ENCODE peak calls at places on chromosomes 12 and 14, in four cellular contexts. S is EL, H is NCI-H2029 treated with DMSO at 0.1 percent for 48 hours, P is NCI-H1417. Y is an unnamed sample.

GRCh38 chr12:111636209-111636928 is 37.3 kb upstream of the ATXN2 start:
- DNase-seq in S (peak; percentile 38), H (no peak), P (no peak), Y (no peak)

GRCh38 chr12:49631336-49631907 is 8.1 kb downstream of the PRPF40B start:
- DNase-seq in S (no peak), H (no peak), P (no peak), Y (no peak)

GRCh38 chr14:52312872-52313492 is 1.1 kb upstream of the PTGER2 start:
- DNase-seq in S (no peak), H (no peak), P (peak; percentile 54), Y (no peak)

GRCh38 chr14:23446291-23446851 is 10.9 kb upstream of the MYH7 start:
- DNase-seq in S (no peak), H (no peak), P (no peak), Y (no peak)

GRCh38 chr12:21828779-21829178 is 54.3 kb upstream of the KCNJ8 start:
- DNase-seq in S (peak; percentile 24), H (no peak), P (no peak), Y (no peak)

GRCh38 chr12:48744251-48745008 is 27.9 kb upstream of the CCNT1 start:
- DNase-seq in S (no peak), H (peak; percentile 25), P (peak; percentile 12), Y (no peak)

GRCh38 chr14:53847057-53847456 is 109.6 kb downstream of the BMP4 start:
- DNase-seq in S (no peak), H (no peak), P (no peak), Y (no peak)

GRCh38 chr14:44316647-44317432 is 190.2 kb downstream of the FSCB start:
- DNase-seq in S (peak; percentile 14), H (peak; percentile 40), P (peak; percentile 58), Y (no peak)

GRCh38 chr12:79983492-79983891 is 48.6 kb upstream of the PPP1R12A start:
- DNase-seq in S (peak; percentile 95), H (peak; percentile 87), P (no peak), Y (no peak)

GRCh38 chr14:50383618-50384225 is 13.0 kb downstream of the CDKL1 start:
- DNase-seq in S (no peak), H (no peak), P (peak; percentile 18), Y (no peak)

GRCh38 chr14:77161011-77161410 is 19.4 kb upstream of the ZDHHC22 start:
- DNase-seq in S (no peak), H (no peak), P (no peak), Y (no peak)

GRCh38 chr14:53365516-53366130 is 212.5 kb upstream of the DDHD1 start:
- DNase-seq in S (no peak), H (no peak), P (no peak), Y (no peak)

GRCh38 chr12:32116897-32117296 is 10.2 kb downstream of the BICD1 start:
- DNase-seq in S (peak; percentile 78), H (no peak), P (no peak), Y (no peak)

GRCh38 chr14:68501621-68502052 is 291.2 kb downstream of the ZFP36L1 start:
- DNase-seq in S (no peak), H (no peak), P (no peak), Y (no peak)

GRCh38 chr14:50225974-50226297 is 5.4 kb downstream of the SOS2 start:
- DNase-seq in S (peak; percentile 9), H (peak; percentile 26), P (peak; percentile 32), Y (no peak)

GRCh38 chr14:91744068-91744480 is 12.2 kb upstream of the CATSPERB start:
- DNase-seq in S (no peak), H (peak; percentile 5), P (no peak), Y (no peak)

GRCh38 chr12:125515887-125516286 is 450.7 kb downstream of the AACS start:
- DNase-seq in S (no peak), H (no peak), P (no peak), Y (no peak)

GRCh38 chr14:105894978-105895881 is 368.8 kb downstream of the TMEM121 start:
- DNase-seq in S (no peak), H (no peak), P (no peak), Y (no peak)

GRCh38 chr12:9708853-9709252 is 24.0 kb downstream of the CLECL1 start:
- DNase-seq in S (no peak), H (no peak), P (no peak), Y (no peak)

GRCh38 chr14:60775296-60775695 is 40.7 kb downstream of the MNAT1 start:
- DNase-seq in S (peak; percentile 84), H (no peak), P (no peak), Y (no peak)

GRCh38 chr12:94265521-94265920 is 117.1 kb downstream of the PLXNC1 start:
- DNase-seq in S (no peak), H (no peak), P (no peak), Y (no peak)

GRCh38 chr14:44912041-44912869 is 49.5 kb downstream of the KLHL28 start:
- DNase-seq in S (no peak), H (no peak), P (peak; percentile 56), Y (no peak)

GRCh38 chr14:100692256-100692655 is 34.4 kb upstream of the DLK1 start:
- DNase-seq in S (peak; percentile 33), H (no peak), P (no peak), Y (no peak)

GRCh38 chr14:49853572-49854375 is 1.2 kb upstream of the NEMF start:
- DNase-seq in S (peak; percentile 79), H (peak; percentile 86), P (peak; percentile 33), Y (peak; percentile 83)

GRCh38 chr12:79835377-79835843 is 99.5 kb downstream of the PPP1R12A start:
- DNase-seq in S (no peak), H (no peak), P (no peak), Y (no peak)

GRCh38 chr14:52464175-52464574 is 88.1 kb downstream of the TXNDC16 start:
- DNase-seq in S (no peak), H (no peak), P (no peak), Y (no peak)

GRCh38 chr14:38536376-38537038 is 280.6 kb upstream of the CLEC14A start:
- DNase-seq in S (no peak), H (no peak), P (no peak), Y (no peak)

GRCh38 chr14:101476931-101477553 is 84.3 kb upstream of the DIO3 start:
- DNase-seq in S (no peak), H (peak; percentile 23), P (peak; percentile 74), Y (no peak)

GRCh38 chr12:3834774-3835173 is 38.4 kb downstream of the PARP11 start:
- DNase-seq in S (no peak), H (no peak), P (peak; percentile 21), Y (no peak)

GRCh38 chr12:53093777-53094393 is 3.6 kb upstream of the IGFBP6 start:
- DNase-seq in S (no peak), H (no peak), P (no peak), Y (no peak)

GRCh38 chr14:104116544-104117340 is 21.6 kb upstream of the KIF26A start:
- DNase-seq in S (no peak), H (no peak), P (no peak), Y (no peak)

GRCh38 chr14:27077181-27077738 is 479.4 kb upstream of the NOVA1 start:
- DNase-seq in S (no peak), H (no peak), P (peak; percentile 32), Y (no peak)

GRCh38 chr12:3453947-3454675 is 36.9 kb upstream of the PRMT8 start:
- DNase-seq in S (peak; percentile 92), H (no peak), P (no peak), Y (no peak)

GRCh38 chr12:132162508-132163031 is 18.3 kb downstream of the NOC4L start:
- DNase-seq in S (peak; percentile 79), H (no peak), P (peak; percentile 27), Y (no peak)

GRCh38 chr12:104136577-104136976 is 1.4 kb downstream of the NFYB start:
- DNase-seq in S (peak; percentile 30), H (no peak), P (peak; percentile 71), Y (no peak)

GRCh38 chr12:88544991-88545684 is 35.1 kb downstream of the KITLG start:
- DNase-seq in S (peak; percentile 49), H (no peak), P (no peak), Y (no peak)

GRCh38 chr14:19878029-19878642 is 3.2 kb downstream of the OR4K2 start:
- DNase-seq in S (no peak), H (no peak), P (peak; percentile 11), Y (no peak)

Y was measured in activated CD8-positive, alpha-beta T cell treated with anti-CD3 and anti-CD28 coated beads, Interleukin-2, amount 10 ng/mL, durations not matched to agents 7 days and 5 days.